ENCODE peak calls at places on chromosome 12, in six cellular contexts. Y is right lobe of liver, A is left lung, W is BE2C, F is uterus, X is sigmoid colon. U is an unnamed sample. For H3K9me3 and H3K4me1, the result is how much of the 10 kb centered on the place peaks cover.

GRCh38 chr12:48489012-48489411 is 6.7 kb downstream of the C12orf54 start:
- DNase-seq in Y (no peak), A (no peak), W (no peak), F (no peak), X (no peak), U (no peak)

GRCh38 chr12:104190151-104190550 is 25.4 kb upstream of the TXNRD1 start:
- DNase-seq in Y (no peak), A (no peak), W (no peak), F (no peak), X (no peak), U (no peak)

GRCh38 chr12:58750484-58750883 is 169.8 kb downstream of the LRIG3 start:
- DNase-seq in Y (no peak), A (no peak), W (no peak), F (no peak), X (no peak), U (no peak)

GRCh38 chr12:124913474-124914391 is 717 bp downstream of the UBC start:
- DNase-seq in Y (peak), A (peak), W (peak), F (peak), X (peak), U (peak)

GRCh38 chr12:47818701-47819543 is 781 bp downstream of the HDAC7 start:
- DNase-seq in Y (peak), A (peak), W (peak), F (peak), X (peak), U (peak)

GRCh38 chr12:52860102-52860838 is 11.5 kb upstream of the KRT78 start:
- DNase-seq in Y (no peak), A (no peak), W (no peak), F (no peak), X (no peak), U (no peak)

GRCh38 chr12:67617619-67618018 is 30.9 kb upstream of the DYRK2 start:
- DNase-seq in Y (no peak), A (no peak), W (no peak), F (no peak), X (no peak), U (no peak)

GRCh38 chr12:95218164-95218851 is 701 bp downstream of the VEZT start:
- DNase-seq in Y (no peak), A (no peak), W (no peak), F (no peak), X (no peak), U (no peak)

GRCh38 chr12:52521581-52522266 is 1.5 kb upstream of the KRT5 start:
- DNase-seq in Y (no peak), A (no peak), W (no peak), F (no peak), X (no peak), U (no peak)

GRCh38 chr12:53059434-53060063 is 9.7 kb downstream of the TNS2 start:
- DNase-seq in Y (no peak), A (no peak), W (no peak), F (no peak), X (no peak), U (no peak)

GRCh38 chr12:47844264-47845020 is 24.7 kb upstream of the HDAC7 start:
- DNase-seq in Y (no peak), A (peak), W (no peak), F (no peak), X (no peak), U (peak)

GRCh38 chr12:81779216-81779615 is 20.1 kb upstream of the PPFIA2 start:
- DNase-seq in Y (no peak), A (no peak), W (no peak), F (no peak), X (no peak), U (no peak)

GRCh38 chr12:81778719-81779118 is 19.6 kb upstream of the PPFIA2 start:
- DNase-seq in Y (no peak), A (no peak), W (no peak), F (no peak), X (no peak), U (no peak)
- TF ChIP-seq CTCF in Y (no peak), A (no peak), W (no peak), F (no peak), X (no peak), U (no peak)

DNA sequence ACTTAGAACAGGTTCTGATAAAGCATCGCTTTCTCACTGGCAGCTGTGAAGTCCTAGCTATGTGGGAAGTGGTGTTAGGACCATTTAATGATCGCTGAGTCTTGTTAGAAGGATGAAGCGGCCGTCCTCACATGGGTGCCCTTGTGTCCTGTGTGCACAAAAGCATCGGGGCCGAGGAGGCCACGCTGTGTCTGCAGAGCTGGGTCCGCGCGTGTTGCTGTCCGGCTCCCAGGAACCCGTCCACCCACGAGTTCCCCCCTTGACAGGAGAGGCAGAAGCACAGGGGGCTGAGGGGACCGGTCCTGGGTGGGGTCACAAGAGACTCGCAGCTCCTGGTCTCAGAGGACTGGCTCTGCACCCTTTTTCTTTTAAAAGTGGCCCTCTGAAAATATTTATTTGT is 90.4 kb downstream of the ADGRD1 start:
- DNase-seq in Y (no peak), A (no peak), W (peak), F (no peak), X (peak), U (peak)
- H3K9me3 ChIP-seq in Y (under half), A (under half), W (under half), F (under half), X (under half), U (under half)

DNA sequence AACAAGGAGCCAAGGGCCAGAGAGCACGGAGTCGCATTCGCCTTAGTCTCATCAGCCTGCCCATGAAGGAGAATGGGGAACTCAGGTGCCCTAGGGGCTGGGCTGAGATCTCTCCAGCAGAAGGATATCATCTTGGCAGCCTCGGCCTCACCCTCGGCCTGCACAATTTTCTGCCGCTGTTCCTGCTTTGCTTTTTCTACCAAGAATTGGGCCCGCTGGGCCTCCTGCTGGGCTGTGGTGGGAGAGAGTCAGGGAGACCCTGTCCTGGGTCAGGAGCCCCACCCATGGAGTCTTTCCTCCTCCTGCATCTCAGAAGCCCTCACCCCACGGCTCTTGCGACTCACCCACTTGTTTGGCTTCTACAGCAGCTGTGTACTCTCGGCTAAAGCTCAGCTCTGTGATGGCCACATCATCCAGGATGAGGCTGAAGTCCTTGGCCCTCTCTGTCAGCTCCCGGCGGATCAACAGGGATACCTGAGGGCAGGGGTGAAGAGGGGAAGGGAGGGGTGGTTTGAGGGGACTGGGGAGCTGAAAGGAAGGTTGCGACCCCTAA is 2.8 kb downstream of the PHB2 start:
- DNase-seq in Y (no peak), A (no peak), W (no peak), F (no peak), X (no peak), U (peak)
- H3K4me1 ChIP-seq in Y (under half), A (half or more), W (under half), F (under half), X (under half), U (under half)

GRCh38 chr12:130871286-130872178 is at the start of gene RAN:
- DNase-seq in Y (peak), A (peak), W (peak), F (peak), X (peak), U (peak)

GRCh38 chr12:130872179-130873096 is 572 bp downstream of the RAN start:
- DNase-seq in Y (peak), A (no peak), W (peak), F (no peak), X (peak), U (peak)

GRCh38 chr12:130868412-130868811 is 3.5 kb upstream of the RAN start:
- DNase-seq in Y (no peak), A (no peak), W (no peak), F (no peak), X (no peak), U (no peak)

GRCh38 chr12:130873106-130873795 is 1.4 kb downstream of the RAN start:
- DNase-seq in Y (no peak), A (no peak), W (no peak), F (no peak), X (no peak), U (no peak)

GRCh38 chr12:130870442-130871285 is 1.2 kb upstream of the RAN start:
- DNase-seq in Y (peak), A (peak), W (peak), F (peak), X (peak), U (peak)
- TF ChIP-seq CTCF in Y (peak), A (peak), W (peak), F (peak), X (no peak), U (peak)

GRCh38 chr12:26948309-26948708 is 10.0 kb downstream of the FGFR1OP2 start:
- DNase-seq in Y (no peak), A (no peak), W (no peak), F (no peak), X (no peak), U (no peak)
- H3K9me3 ChIP-seq in Y (under half), A (under half), W (under half), F (under half), X (under half), U (under half)

GRCh38 chr12:109861689-109862314 is 18.5 kb downstream of the GLTP start:
- DNase-seq in Y (no peak), A (no peak), W (no peak), F (no peak), X (no peak), U (no peak)
- H3K4me1 ChIP-seq in Y (under half), A (under half), W (under half), F (under half), X (under half), U (under half)

GRCh38 chr12:107594995-107595394 is 90.6 kb upstream of the PWP1 start:
- DNase-seq in Y (no peak), A (no peak), W (no peak), F (no peak), X (no peak), U (no peak)
- TF ChIP-seq CTCF in Y (no peak), A (no peak), W (no peak), F (no peak), X (no peak), U (no peak)

DNA sequence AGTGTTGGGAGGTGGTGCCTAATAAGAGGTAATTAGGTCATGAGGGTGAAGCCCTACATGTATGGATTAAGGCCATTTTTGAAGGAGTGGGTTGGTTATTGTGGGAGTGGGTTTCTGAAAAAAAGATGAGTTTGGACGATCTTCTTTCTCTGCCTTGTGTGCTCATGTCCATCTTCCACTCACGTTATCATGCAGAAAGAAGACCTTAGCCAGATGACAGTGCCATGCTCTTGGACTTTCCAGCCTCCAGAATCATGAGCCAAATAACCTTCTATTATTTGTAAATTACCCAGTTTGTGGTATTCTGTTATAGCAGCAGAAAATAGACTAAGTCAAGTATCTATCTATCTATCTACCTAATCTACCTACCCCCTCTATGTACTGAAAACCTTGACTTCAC is 71.9 kb downstream of the SDR9C7 start:
- DNase-seq in Y (no peak), A (no peak), W (no peak), F (no peak), X (no peak), U (no peak)
- H3K9me3 ChIP-seq in Y (under half), A (half or more), W (under half), F (under half), X (under half), U (under half)

GRCh38 chr12:76018672-76019071 is 12.9 kb downstream of the PHLDA1 start:
- DNase-seq in Y (no peak), A (no peak), W (no peak), F (no peak), X (no peak), U (no peak)

GRCh38 chr12:76018111-76018510 is 13.5 kb downstream of the PHLDA1 start:
- DNase-seq in Y (no peak), A (peak), W (no peak), F (no peak), X (no peak), U (no peak)

GRCh38 chr12:76020281-76020680 is 11.3 kb downstream of the PHLDA1 start:
- DNase-seq in Y (no peak), A (no peak), W (no peak), F (no peak), X (no peak), U (no peak)

GRCh38 chr12:76023069-76023690 is 8.4 kb downstream of the PHLDA1 start:
- DNase-seq in Y (no peak), A (no peak), W (no peak), F (no peak), X (no peak), U (no peak)

DNA sequence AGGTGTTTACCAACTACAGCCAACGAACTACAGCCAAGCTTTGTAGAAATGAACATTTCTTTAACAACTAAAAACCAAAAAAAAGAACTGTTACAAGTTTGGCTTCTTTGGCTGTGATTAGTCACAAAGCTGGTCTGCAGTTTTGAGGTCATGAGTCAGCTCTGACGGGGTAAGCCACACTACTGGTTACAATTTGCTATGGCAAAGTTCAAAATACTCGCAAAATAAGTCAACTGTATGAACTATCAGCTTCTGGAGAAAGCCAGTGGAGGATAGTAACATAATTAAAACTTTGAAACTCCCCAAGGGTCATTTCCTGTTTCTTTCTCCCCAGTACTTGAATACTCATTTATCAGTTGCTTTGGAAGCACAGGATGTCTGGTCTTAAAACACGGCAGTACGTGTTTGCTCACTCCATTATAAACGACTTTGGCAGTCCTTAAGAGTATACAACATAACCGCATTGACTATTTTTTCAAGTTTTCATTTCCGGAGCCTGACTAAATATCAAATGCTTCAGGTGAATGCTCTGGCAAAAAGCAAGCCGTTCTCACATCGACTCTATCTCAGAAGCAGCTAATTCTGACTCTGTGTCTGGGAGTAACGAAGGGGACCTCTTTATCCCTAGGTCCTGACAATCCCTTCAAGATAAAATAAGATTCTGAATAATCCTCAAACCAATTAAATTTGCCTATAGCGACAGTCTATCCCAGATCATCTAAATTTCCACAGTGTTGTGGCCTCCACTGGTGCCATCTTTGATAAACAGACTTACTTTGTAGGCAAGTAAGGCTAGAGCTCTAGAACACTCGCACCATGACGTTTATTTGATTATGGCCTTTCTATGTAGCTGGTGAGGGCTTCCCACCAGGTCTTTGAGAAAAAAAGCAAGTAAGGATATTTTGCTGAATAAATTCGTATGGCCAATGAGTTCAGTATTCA is 10.6 kb downstream of the PHLDA1 start:
- DNase-seq in Y (no peak), A (peak), W (no peak), F (peak), X (no peak), U (no peak)
- H3K4me1 ChIP-seq in Y (under half), A (under half), W (under half), F (under half), X (under half), U (under half)